ENCODE peak calls at places on chromosomes 1 and 21, in four cellular contexts. C, N, Z and L are unnamed samples. For H3K27me3, the result is how much of the 10 kb centered on the place peaks cover.

GRCh38 chr1:160428655-160429054 is 28.3 kb downstream of the VANGL2 start:
- DNase-seq in C (peak), N (no peak), Z (no peak), L (peak)

GRCh38 chr1:63825111-63825510 is 51.3 kb downstream of the ROR1 start:
- DNase-seq in C (no peak), N (no peak), Z (no peak), L (no peak)

GRCh38 chr1:12593621-12594066 is 24.4 kb downstream of the DHRS3 start:
- DNase-seq in C (no peak), N (no peak), Z (peak), L (no peak)

GRCh38 chr1:101238041-101238515 is 1.3 kb downstream of the S1PR1 start:
- DNase-seq in C (no peak), N (no peak), Z (no peak), L (no peak)

GRCh38 chr1:174769961-174770549 is 229.7 kb upstream of the CACYBP start:
- DNase-seq in C (no peak), N (peak), Z (peak), L (no peak)

GRCh38 chr1:245353915-245354775 is 199.4 kb downstream of the KIF26B start:
- DNase-seq in C (no peak), N (no peak), Z (no peak), L (no peak)

GRCh38 chr1:78441921-78442320 is 48.9 kb upstream of the PTGFR start:
- DNase-seq in C (no peak), N (no peak), Z (peak), L (no peak)

GRCh38 chr1:182841368-182841988 is 2.3 kb downstream of the DHX9 start:
- DNase-seq in C (no peak), N (no peak), Z (no peak), L (no peak)

GRCh38 chr1:156422602-156423091 is 53.6 kb downstream of the RHBG start:
- DNase-seq in C (peak), N (no peak), Z (no peak), L (peak)

GRCh38 chr1:202152399-202152798 is 7.9 kb upstream of the ARL8A start:
- DNase-seq in C (no peak), N (no peak), Z (no peak), L (no peak)

GRCh38 chr1:77407738-77408375 is 126.0 kb downstream of the AK5 start:
- DNase-seq in C (no peak), N (no peak), Z (no peak), L (no peak)

GRCh38 chr1:32801096-32801713 is 16.0 kb downstream of the YARS1 start:
- DNase-seq in C (no peak), N (no peak), Z (no peak), L (no peak)

GRCh38 chr1:192747942-192748341 is 60.9 kb upstream of the RGS2 start:
- DNase-seq in C (no peak), N (no peak), Z (no peak), L (no peak)

GRCh38 chr1:22804333-22804906 is 93.8 kb downstream of the EPHB2 start:
- DNase-seq in C (no peak), N (no peak), Z (no peak), L (no peak)

GRCh38 chr1:185207980-185208602 is 51.1 kb downstream of the SWT1 start:
- DNase-seq in C (no peak), N (no peak), Z (no peak), L (no peak)

GRCh38 chr1:229596961-229597699 is 28.8 kb downstream of the TAF5L start:
- DNase-seq in C (peak), N (no peak), Z (peak), L (no peak)

GRCh38 chr1:165075725-165076370 is 280.7 kb downstream of the LMX1A start:
- DNase-seq in C (no peak), N (no peak), Z (no peak), L (peak)

GRCh38 chr1:28437924-28438699 is 67.7 kb upstream of the RCC1 start:
- DNase-seq in C (peak), N (peak), Z (peak), L (peak)

GRCh38 chr1:64269558-64269884 is 66.1 kb downstream of the UBE2U start:
- DNase-seq in C (no peak), N (no peak), Z (no peak), L (no peak)

GRCh38 chr21:26766826-26767325 is 78.3 kb downstream of the ADAMTS1 start:
- DNase-seq in C (no peak), N (no peak), Z (no peak), L (no peak)

GRCh38 chr1:223248001-223248786 is 105.1 kb upstream of the TLR5 start:
- DNase-seq in C (no peak), N (no peak), Z (no peak), L (no peak)

GRCh38 chr1:1470626-1471388 is 758 bp upstream of the ATAD3B start:
- DNase-seq in C (no peak), N (no peak), Z (no peak), L (peak)

GRCh38 chr1:207327994-207328393 is 6.5 kb downstream of the CD55 start:
- DNase-seq in C (no peak), N (no peak), Z (no peak), L (no peak)

GRCh38 chr1:231951399-231951798 is 324.8 kb downstream of the DISC1 start:
- DNase-seq in C (no peak), N (no peak), Z (peak), L (no peak)

GRCh38 chr1:156056326-156056849 is 1.8 kb downstream of the LAMTOR2 start:
- DNase-seq in C (no peak), N (no peak), Z (no peak), L (no peak)

GRCh38 chr1:87918398-87918797 is 589.7 kb downstream of the LMO4 start:
- DNase-seq in C (no peak), N (no peak), Z (no peak), L (no peak)

GRCh38 chr1:111762332-111762731 is 6.6 kb downstream of the DDX20 start:
- DNase-seq in C (no peak), N (no peak), Z (no peak), L (no peak)

GRCh38 chr1:91809267-91809666 is 76.7 kb downstream of the TGFBR3 start:
- DNase-seq in C (no peak), N (no peak), Z (no peak), L (no peak)

GRCh38 chr21:42097860-42098259 is 26.7 kb downstream of the UMODL1 start:
- DNase-seq in C (no peak), N (no peak), Z (peak), L (peak)

GRCh38 chr1:39346876-39347275 is 142.4 kb downstream of the MACF1 start:
- DNase-seq in C (no peak), N (no peak), Z (no peak), L (no peak)
- H3K27me3 ChIP-seq in C (under half), N (under half), Z (under half), L (under half)

DNA sequence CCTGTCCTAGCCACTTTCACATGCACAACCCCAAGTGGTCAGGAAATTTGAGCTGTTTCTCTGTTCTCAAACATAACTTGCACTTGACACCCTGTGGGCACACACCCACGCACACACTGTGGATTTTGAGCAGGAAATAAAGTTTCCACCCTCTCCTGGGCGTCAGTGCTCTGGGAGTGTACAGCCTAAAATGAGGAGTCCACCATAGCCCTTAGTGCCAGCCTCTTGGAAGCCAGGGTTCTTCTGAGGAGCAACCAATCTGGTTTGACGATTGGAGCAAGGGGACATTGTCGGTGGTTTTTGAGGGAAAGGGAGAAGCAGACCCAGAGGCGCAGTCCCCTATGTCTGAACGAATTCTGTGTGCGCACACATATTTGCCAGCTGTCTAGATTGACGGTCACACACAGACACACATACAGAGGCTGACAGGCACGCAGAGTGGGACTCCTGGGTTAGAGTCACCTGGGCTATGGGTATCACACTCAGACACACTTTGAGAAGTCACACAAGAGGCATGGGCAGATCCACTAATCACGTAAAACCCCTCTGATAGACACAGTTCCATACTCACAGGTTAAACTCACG is 2.7 kb downstream of the DMBX1 start:
- DNase-seq in C (no peak), N (no peak), Z (no peak), L (no peak)
- H3K27me3 ChIP-seq in C (under half), N (half or more), Z (half or more), L (under half)

DNA sequence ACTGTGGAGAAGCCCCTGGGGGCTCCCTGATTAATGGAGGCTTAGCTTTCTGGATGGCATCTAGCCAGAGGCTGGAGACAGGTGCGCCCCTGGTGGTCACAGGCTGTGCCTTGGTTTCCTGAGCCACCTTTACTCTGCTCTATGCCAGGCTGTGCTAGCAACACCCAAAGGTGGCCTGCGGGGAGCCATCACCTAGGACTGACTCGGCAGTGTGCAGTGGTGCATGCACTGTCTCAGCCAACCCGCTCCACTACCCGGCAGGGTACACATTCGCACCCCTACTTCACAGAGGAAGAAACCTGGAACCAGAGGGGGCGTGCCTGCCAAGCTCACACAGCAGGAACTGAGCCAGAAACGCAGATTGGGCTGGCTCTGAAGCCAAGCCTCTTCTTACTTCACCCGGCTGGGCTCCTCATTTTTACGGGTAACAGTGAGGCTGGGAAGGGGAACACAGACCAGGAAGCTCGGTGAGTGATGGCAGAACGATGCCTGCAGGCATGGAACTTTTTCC is 24.8 kb downstream of the PCSK9 start:
- DNase-seq in C (no peak), N (no peak), Z (no peak), L (no peak)
- H3K27me3 ChIP-seq in C (under half), N (under half), Z (under half), L (under half)

DNA sequence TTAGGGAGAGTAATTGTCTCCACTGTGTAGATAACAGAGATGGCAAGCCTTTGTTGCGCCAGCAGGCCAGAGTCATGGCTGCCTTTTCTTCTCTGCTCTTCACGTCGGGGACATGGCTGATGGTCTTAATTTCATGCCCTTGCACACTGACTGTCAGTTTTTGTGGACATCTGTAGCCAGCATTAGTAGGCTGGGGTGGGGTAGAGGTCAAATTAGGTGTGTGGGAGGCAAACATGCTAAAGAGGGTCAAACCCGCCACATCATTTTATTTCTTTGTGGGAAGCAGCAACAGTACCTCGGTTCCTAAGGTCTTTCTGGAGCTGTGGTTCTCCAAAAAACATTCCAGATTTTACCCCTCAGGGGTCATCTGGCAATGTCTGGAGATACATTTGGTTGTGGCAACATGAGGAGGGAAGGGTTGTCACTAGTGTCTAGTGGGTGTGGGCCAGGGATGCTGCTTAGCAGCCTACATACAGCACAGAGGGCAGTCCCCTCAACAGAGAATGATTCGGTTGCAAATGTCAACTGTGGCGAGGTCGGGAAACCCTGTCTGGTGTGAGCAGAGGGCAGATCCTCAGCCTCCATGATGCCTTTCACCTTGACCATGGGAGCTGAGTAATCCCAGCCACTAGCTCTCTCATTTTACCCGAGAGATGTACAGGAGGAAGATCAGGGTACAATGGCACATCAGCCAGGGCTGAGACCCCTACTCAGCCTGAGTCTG is 14.7 kb downstream of the RUNX1 start:
- DNase-seq in C (no peak), N (no peak), Z (no peak), L (no peak)
- H3K27me3 ChIP-seq in C (under half), N (under half), Z (under half), L (under half)

GRCh38 chr1:50973875-50974617 is 4.0 kb downstream of the CDKN2C start:
- DNase-seq in C (no peak), N (no peak), Z (no peak), L (no peak)

GRCh38 chr1:50973255-50973654 is 3.2 kb downstream of the CDKN2C start:
- DNase-seq in C (no peak), N (no peak), Z (no peak), L (no peak)

GRCh38 chr1:50971748-50972305 is 1.8 kb downstream of the CDKN2C start:
- DNase-seq in C (no peak), N (no peak), Z (no peak), L (no peak)

GRCh38 chr1:50970927-50971582 is 1.0 kb downstream of the CDKN2C start:
- DNase-seq in C (no peak), N (no peak), Z (no peak), L (no peak)

GRCh38 chr1:50972766-50973165 is 2.7 kb downstream of the CDKN2C start:
- DNase-seq in C (no peak), N (no peak), Z (no peak), L (no peak)
- H3K27me3 ChIP-seq in C (under half), N (under half), Z (under half), L (under half)

GRCh38 chr21:37043818-37044217 is 29.1 kb downstream of the PIGP start:
- DNase-seq in C (no peak), N (no peak), Z (no peak), L (no peak)

GRCh38 chr21:37047079-37047478 is 25.8 kb downstream of the PIGP start:
- DNase-seq in C (no peak), N (no peak), Z (no peak), L (peak)

GRCh38 chr21:37045139-37045538 is 27.7 kb downstream of the PIGP start:
- DNase-seq in C (no peak), N (no peak), Z (no peak), L (no peak)

GRCh38 chr21:37045556-37045955 is 27.3 kb downstream of the PIGP start:
- DNase-seq in C (no peak), N (no peak), Z (no peak), L (no peak)

DNA sequence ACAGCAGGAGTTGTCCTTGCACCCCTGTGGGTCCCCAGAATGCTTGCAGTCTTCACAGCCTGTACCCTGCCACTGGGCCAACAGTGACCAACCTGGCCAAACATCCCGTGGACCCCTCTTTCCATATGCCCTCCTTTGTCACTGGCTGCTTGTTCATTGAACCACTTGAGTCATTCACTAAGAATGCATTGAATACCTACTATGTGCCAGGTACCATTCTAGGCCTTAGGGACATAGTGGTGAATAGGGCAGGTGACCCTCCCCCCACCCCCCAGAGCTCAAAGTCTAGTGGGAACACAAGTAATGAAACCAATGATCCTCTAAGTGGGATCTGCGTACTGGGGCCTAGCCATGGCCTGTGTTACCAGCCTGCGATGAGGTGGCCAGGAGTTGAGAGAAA is 28.2 kb downstream of the PIGP start:
- DNase-seq in C (no peak), N (no peak), Z (no peak), L (no peak)
- H3K27me3 ChIP-seq in C (under half), N (under half), Z (under half), L (under half)

DNA sequence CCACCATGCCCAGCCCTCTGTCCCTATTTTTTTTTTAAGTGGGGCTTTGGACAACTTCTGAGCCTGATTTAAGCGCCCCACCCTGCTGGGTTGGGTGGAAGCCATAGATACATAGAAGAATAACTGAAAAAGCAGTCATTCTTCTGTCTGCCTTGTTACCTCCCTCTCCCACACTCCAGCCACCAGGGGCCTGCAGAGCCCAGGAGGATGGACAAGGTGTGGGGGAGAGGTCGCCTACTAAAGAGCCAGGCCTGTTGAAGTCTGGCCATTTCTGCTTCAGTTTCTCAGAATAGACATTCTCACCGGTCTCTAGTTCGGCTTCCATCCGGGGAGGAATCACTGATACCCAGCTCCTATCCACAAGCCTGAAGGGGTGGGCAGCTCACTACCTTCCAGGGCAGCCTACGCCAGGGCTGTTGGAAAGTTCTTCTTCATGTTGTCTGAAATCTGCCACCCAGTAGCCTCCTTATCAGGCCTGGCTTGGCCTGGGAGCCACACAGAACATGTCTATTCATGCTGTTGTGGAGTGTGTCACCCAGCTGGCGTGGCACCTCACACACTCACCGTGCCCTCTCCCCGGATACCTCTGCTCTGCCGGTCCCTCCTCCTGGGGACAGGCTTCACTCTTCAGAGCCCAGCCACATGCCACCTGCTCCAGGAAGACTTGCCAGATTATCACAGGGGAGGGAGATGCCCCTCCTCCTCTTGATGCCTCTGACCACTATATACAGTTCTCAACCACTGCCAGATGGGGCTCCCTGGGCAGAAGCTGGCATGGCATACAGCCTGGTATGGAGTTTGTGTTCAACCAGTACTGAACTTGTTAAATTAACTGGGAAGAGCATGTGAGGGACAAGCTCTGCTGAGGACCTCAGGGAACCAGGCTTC is 27.6 kb downstream of the KNCN start:
- DNase-seq in C (no peak), N (no peak), Z (no peak), L (no peak)
- H3K27me3 ChIP-seq in C (under half), N (under half), Z (under half), L (under half)

GRCh38 chr1:38045431-38046332 is 911 bp downstream of the POU3F1 start:
- DNase-seq in C (no peak), N (no peak), Z (no peak), L (no peak)
- H3K27me3 ChIP-seq in C (under half), N (under half), Z (under half), L (under half)

DNA sequence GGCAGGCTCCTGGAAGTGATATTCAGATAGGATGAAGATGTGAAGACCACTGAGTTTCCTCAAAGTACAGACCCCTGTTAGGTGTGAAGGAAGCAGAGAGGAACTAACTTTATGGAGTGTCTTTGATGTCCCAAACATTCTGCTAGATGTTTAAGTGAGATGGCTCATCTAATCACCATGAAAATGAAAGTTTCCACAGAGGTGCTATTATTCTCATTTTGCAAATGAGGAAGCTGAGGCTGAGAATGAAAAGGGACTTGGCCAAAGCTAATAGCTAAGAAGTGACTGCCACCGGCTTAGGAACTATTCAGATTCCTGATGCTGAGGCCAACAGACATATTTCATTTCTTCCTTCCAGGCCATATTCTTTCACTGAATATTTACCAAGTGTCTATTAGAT is 45.9 kb upstream of the WLS start:
- DNase-seq in C (no peak), N (no peak), Z (no peak), L (no peak)
- H3K27me3 ChIP-seq in C (under half), N (under half), Z (under half), L (under half)